ENCODE peak calls at places on chromosomes 16 and 17, in six cellular contexts. H, Z, C, W, X and Q are unnamed samples.

GRCh38 chr16:4183258-4184037 is 58.4 kb downstream of the SRL start:
- DNase-seq in X (peak), Z (peak), W (peak), C (peak), H (peak), Q (peak)

GRCh38 chr17:82599674-82600661 is 48.3 kb downstream of the WDR45B start:
- DNase-seq in W (no peak), C (no peak), H (no peak), Z (no peak), X (no peak), Q (no peak)

GRCh38 chr16:48498761-48499600 is 111.0 kb downstream of the N4BP1 start:
- DNase-seq in X (no peak), H (peak), C (peak), Z (peak), W (peak), Q (peak)

GRCh38 chr17:16880843-16881230 is 91.1 kb downstream of the TNFRSF13B start:
- DNase-seq in X (no peak), W (no peak), C (no peak), Z (no peak), H (no peak), Q (no peak)

GRCh38 chr17:64393000-64393402 is 2.3 kb upstream of the PECAM1 start:
- DNase-seq in W (no peak), H (no peak), X (no peak), Z (no peak), C (no peak), Q (no peak)

GRCh38 chr17:40458851-40459482 is 15.7 kb downstream of the IGFBP4 start:
- DNase-seq in W (no peak), X (no peak), H (no peak), Z (peak), C (no peak), Q (no peak)

GRCh38 chr17:57370051-57370581 is 113.8 kb downstream of the MSI2 start:
- DNase-seq in C (peak), Z (peak), X (no peak), W (peak), H (no peak), Q (peak)

GRCh38 chr17:74262601-74263000 is 11.4 kb upstream of the DNAI2 start:
- DNase-seq in H (no peak), W (no peak), C (no peak), Z (no peak), X (no peak), Q (no peak)

GRCh38 chr16:52578007-52578828 is 31.3 kb upstream of the TOX3 start:
- DNase-seq in Z (peak), H (no peak), X (no peak), C (no peak), W (no peak), Q (no peak)

GRCh38 chr17:10156579-10157488 is 41.6 kb downstream of the GAS7 start:
- DNase-seq in Z (no peak), X (no peak), C (no peak), W (no peak), H (peak), Q (no peak)

GRCh38 chr17:13002761-13003453 is 14.9 kb downstream of the ELAC2 start:
- DNase-seq in W (peak), X (peak), H (peak), Z (peak), C (peak), Q (peak)

GRCh38 chr17:37538991-37539659 is 49.4 kb downstream of the DUSP14 start:
- DNase-seq in W (no peak), Z (no peak), H (no peak), C (no peak), X (no peak), Q (no peak)
- TF ChIP-seq CTCF in W (no peak), Z (no peak), H (no peak), C (no peak), X (no peak), Q (no peak)

GRCh38 chr16:733382-734207 is 6.7 kb downstream of the HAGHL start:
- DNase-seq in X (no peak), W (no peak), H (no peak), C (no peak), Z (peak), Q (no peak)
- TF ChIP-seq CTCF in X (no peak), W (no peak), H (peak), C (no peak), Z (peak), Q (peak)

DNA sequence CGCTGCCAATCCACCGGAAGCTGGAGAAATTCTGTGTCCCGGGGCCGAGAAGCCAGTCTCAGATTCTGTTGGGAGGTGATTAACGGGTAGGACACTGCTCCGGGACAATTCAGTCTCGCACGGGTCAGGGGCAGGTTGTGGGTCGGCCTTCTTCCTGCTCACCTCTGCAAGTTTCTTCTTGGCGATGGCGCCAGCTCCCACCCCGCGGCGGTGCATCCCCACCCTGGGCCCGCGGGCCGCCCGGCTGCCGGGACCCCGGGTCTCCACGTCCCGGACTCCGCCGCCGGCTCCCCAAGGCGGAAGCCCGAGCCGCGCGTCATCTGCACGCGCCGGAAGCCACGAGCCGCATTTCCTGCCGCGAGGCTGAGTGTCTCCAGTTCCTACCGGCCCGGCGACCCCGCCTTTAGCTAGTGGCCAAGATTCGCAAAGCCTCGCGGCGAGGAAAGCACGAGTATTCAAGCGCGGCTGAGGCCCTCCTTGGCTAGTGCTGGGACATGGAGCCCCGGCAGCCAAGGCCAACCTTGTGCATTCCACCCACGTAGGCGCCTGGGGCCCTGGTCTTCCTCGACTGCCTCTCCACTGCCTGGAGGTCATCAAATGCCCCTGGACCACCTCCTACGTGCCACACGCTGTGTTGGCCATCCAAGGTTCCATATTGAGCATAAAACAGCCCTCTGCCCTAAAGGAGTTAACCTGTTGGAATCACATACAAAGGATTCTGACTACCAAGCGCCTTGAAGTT is at the start of gene SNF8:
- DNase-seq in Z (peak), X (peak), H (peak), C (peak), W (peak), Q (peak)
- TF ChIP-seq CTCF in Z (no peak), X (no peak), H (no peak), C (no peak), W (no peak), Q (no peak)

GRCh38 chr17:68587847-68588246 is 13.3 kb downstream of the FAM20A start:
- DNase-seq in H (no peak), X (no peak), Z (no peak), C (no peak), W (no peak), Q (no peak)
- TF ChIP-seq CTCF in H (no peak), X (no peak), Z (no peak), C (no peak), W (no peak), Q (no peak)

DNA sequence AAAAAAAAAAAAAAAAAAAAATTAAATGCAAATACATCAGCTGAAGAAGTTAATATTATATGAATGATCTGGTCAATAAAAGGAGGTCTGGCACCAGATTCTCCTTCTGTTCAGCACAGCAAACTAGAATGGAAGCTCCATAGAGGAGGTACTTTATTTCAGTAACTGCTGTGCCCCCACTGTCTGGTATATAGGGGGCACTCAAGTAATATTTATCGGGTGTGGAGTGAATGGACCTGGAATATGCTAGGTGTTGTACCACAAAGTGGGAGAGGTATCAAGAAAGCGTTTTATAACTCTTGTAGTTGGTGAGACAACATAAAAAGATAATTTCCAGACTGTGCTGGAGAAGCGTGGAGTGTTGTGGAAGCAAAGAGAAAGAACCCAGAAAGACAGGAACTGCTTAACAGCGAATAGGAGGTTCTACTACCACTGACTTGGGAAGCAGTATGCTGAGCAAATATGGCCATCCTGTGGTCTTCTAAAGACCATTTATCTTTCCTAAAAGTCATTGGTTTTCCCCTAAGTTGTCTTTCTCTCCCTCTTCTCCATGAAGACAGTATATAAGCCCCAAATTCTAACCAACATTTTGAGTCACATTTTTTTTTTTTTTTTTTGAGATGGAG is 12.2 kb upstream of the PRKCA start:
- DNase-seq in Z (no peak), X (no peak), C (no peak), H (no peak), W (no peak), Q (peak)
- TF ChIP-seq CTCF in Z (peak), X (peak), C (no peak), H (no peak), W (no peak), Q (peak)

GRCh38 chr16:86567701-86568571 is 1.3 kb downstream of the FOXC2 start:
- DNase-seq in W (no peak), C (no peak), H (no peak), Z (no peak), X (no peak), Q (peak)
- TF ChIP-seq CTCF in W (no peak), C (peak), H (no peak), Z (peak), X (no peak), Q (peak)

GRCh38 chr17:335691-336090 is 16.9 kb downstream of the RPH3AL start:
- DNase-seq in W (no peak), X (no peak), Z (no peak), C (no peak), H (no peak), Q (no peak)
- TF ChIP-seq CTCF in W (no peak), X (no peak), Z (no peak), C (no peak), H (no peak), Q (no peak)

DNA sequence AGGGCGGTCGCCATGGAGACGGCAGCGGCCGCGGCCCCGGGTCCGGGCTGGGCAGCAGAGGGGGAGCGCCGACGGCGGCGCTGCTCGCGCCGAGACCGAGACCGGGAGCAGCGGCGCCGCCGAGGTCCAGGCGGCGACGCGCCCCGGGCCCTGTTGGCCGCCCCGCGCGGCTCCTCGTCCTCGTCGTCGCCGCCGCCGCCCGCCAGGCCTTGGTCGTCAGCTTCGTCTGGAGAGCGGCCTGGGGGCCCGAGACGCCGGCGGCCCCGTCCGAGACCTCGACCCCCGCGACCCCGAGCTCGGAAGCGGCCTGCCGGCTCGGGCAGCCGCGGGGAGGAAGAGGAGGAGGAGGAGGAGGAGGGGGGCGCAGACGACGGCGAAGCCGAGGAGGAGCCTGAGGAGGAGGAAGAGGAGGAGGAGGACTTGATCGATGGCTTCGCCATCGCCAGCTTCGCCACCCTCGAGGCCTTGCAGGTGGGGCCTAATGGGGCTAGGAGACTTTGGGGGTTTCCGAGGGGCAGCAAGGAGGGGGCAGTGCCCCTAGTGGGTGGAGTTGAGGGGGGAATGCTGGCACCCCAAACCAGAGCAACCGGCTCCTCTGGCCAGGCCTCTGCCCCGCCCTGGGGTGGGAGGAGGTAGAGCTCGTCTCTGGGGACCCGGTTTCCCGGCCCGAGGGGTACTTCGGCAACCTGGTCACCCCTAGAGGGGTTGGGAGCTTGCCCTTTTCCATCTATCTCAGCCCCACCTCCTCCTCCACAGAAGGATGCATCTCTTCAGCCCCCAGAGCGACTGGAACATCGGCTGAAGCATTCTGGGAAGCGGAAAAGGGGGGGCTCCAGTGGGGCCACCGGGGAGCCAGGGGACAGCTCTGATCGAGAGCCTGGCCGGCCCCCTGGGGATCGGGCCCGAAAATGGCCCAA is 1.5 kb downstream of the FBRS start:
- DNase-seq in X (no peak), Z (no peak), W (no peak), H (peak), C (peak), Q (no peak)
- TF ChIP-seq CTCF in X (no peak), Z (peak), W (no peak), H (no peak), C (peak), Q (no peak)

GRCh38 chr16:71626858-71627213 is 852 bp downstream of the MARVELD3 start:
- DNase-seq in H (peak), W (no peak), Z (no peak), C (peak), X (peak), Q (peak)

GRCh38 chr16:71627631-71628236 is 1.8 kb downstream of the MARVELD3 start:
- DNase-seq in H (peak), Z (no peak), W (no peak), C (no peak), X (no peak), Q (no peak)

GRCh38 chr16:71628810-71629209 is 2.8 kb downstream of the MARVELD3 start:
- DNase-seq in W (peak), X (no peak), H (no peak), C (no peak), Z (no peak), Q (no peak)

GRCh38 chr16:71625113-71625850 is 702 bp upstream of the MARVELD3 start:
- DNase-seq in Z (no peak), W (no peak), X (no peak), H (no peak), C (no peak), Q (no peak)

GRCh38 chr16:71626018-71626857 is at the start of gene MARVELD3:
- DNase-seq in Z (no peak), C (peak), H (peak), W (no peak), X (peak), Q (peak)
- TF ChIP-seq CTCF in Z (no peak), C (no peak), H (no peak), W (no peak), X (peak), Q (no peak)

GRCh38 chr16:82201906-82202305 is 31.9 kb upstream of the MPHOSPH6 start:
- DNase-seq in X (no peak), H (no peak), W (no peak), C (no peak), Z (no peak), Q (no peak)
- TF ChIP-seq CTCF in X (no peak), H (no peak), W (no peak), C (no peak), Z (no peak), Q (no peak)